ENCODE peak calls at places on chromosome 10, in six cellular contexts. L is NCI-H1092 treated with DMSO at 0.1 percent for 48 hours, H is T1000, J is dorsolateral prefrontal cortex, S is anterior cingulate cortex, N is mammary epithelial cell. V is an unnamed sample.

GRCh38 chr10:15472431-15473400 is 101.6 kb upstream of the FAM171A1 start:
- DNase-seq in S (no peak), J (no peak), L (no peak), N (no peak), H (peak), V (no peak)

GRCh38 chr10:27223964-27224363 is 16.6 kb downstream of the ACBD5 start:
- DNase-seq in J (no peak), H (no peak), N (peak), S (no peak), L (peak), V (peak)

GRCh38 chr10:95430231-95430951 is 130.8 kb downstream of the SORBS1 start:
- DNase-seq in H (no peak), L (peak), N (peak), J (no peak), S (no peak), V (no peak)

GRCh38 chr10:93465806-93466675 is 16.1 kb downstream of the MYOF start:
- DNase-seq in N (peak), J (no peak), S (no peak), H (peak), L (peak), V (peak)

GRCh38 chr10:133140417-133141143 is 19.4 kb upstream of the KNDC1 start:
- DNase-seq in S (no peak), N (no peak), L (no peak), J (no peak), H (no peak), V (no peak)

GRCh38 chr10:15369642-15370211 is 1.4 kb downstream of the FAM171A1 start:
- DNase-seq in J (no peak), N (no peak), L (peak), H (peak), S (peak), V (no peak)

GRCh38 chr10:93711891-93712290 is 9.5 kb upstream of the FRA10AC1 start:
- DNase-seq in S (no peak), N (peak), J (no peak), H (peak), L (no peak), V (no peak)

GRCh38 chr10:44801383-44802327 is 109.5 kb upstream of the TMEM72 start:
- DNase-seq in H (peak), J (no peak), S (peak), N (peak), L (peak), V (peak)

GRCh38 chr10:48804740-48805182 is 120.1 kb downstream of the WDFY4 start:
- DNase-seq in N (no peak), S (no peak), J (no peak), L (no peak), H (no peak), V (no peak)

GRCh38 chr10:42938351-42938750 is 138.5 kb upstream of the RET start:
- DNase-seq in N (no peak), L (no peak), S (no peak), J (no peak), H (no peak), V (no peak)

GRCh38 chr10:133196221-133196920 is 33.6 kb upstream of the UTF1 start:
- DNase-seq in H (no peak), L (no peak), J (no peak), S (no peak), N (no peak), V (no peak)

GRCh38 chr10:91653214-91653875 is 20.5 kb upstream of the PPP1R3C start:
- DNase-seq in L (no peak), S (no peak), J (no peak), N (peak), H (no peak), V (no peak)

GRCh38 chr10:96919785-96920425 is 87.8 kb downstream of the LCOR start:
- DNase-seq in J (no peak), H (no peak), L (no peak), S (no peak), N (peak), V (no peak)

GRCh38 chr10:99984201-99984600 is 25.5 kb downstream of the DNMBP start:
- DNase-seq in H (no peak), S (no peak), J (no peak), N (peak), L (no peak), V (no peak)

GRCh38 chr10:63346015-63346441 is 119.7 kb downstream of the JMJD1C start:
- DNase-seq in L (no peak), S (no peak), H (no peak), N (peak), J (no peak), V (no peak)

GRCh38 chr10:102422586-102423129 is 2.0 kb downstream of the FBXL15 start:
- DNase-seq in H (no peak), S (peak), N (peak), J (no peak), L (no peak), V (peak)

GRCh38 chr10:33657154-33657900 is 322.9 kb upstream of the NRP1 start:
- DNase-seq in N (no peak), H (no peak), S (no peak), J (no peak), L (peak), V (peak)

GRCh38 chr10:131851332-131851731 is 49.5 kb upstream of the PPP2R2D start:
- DNase-seq in N (no peak), H (no peak), J (no peak), L (no peak), S (no peak), V (no peak)

GRCh38 chr10:68053553-68053952 is 21.5 kb downstream of the HERC4 start:
- DNase-seq in H (no peak), N (no peak), J (no peak), L (no peak), S (no peak), V (no peak)

GRCh38 chr10:16929067-16929466 is 111.8 kb upstream of the RSU1 start:
- DNase-seq in N (no peak), S (no peak), L (no peak), J (no peak), H (no peak), V (no peak)

GRCh38 chr10:126240483-126240882 is 147.8 kb downstream of the ADAM12 start:
- DNase-seq in H (no peak), L (peak), J (no peak), N (no peak), S (peak), V (peak)

GRCh38 chr10:28077889-28078288 is 79.0 kb upstream of the ODAD2 start:
- DNase-seq in L (no peak), J (no peak), H (no peak), N (peak), S (no peak), V (no peak)